ENCODE peak calls at places on chromosomes 12 and 14, in eight cellular contexts. One of them, this sample, is unnamed.

GRCh38 chr12:51971679-51972423 is 20.4 kb downstream of the ACVR1B start:
- DNase-seq in endodermal cell: no peak
- DNase-seq in WERI-Rb-1: no peak
- DNase-seq in right atrium auricular region: no peak
- DNase-seq in left ventricle myocardium inferior: no peak
- DNase-seq in DND-41: no peak
- DNase-seq in thoracic aorta: no peak
- DNase-seq in heart right ventricle: no peak
- DNase-seq in this sample: no peak

GRCh38 chr12:96186902-96187301 is 7.3 kb upstream of the ELK3 start:
- DNase-seq in thoracic aorta: no peak
- DNase-seq in endodermal cell: no peak
- DNase-seq in heart right ventricle: no peak
- DNase-seq in left ventricle myocardium inferior: no peak
- DNase-seq in DND-41: no peak
- DNase-seq in WERI-Rb-1: no peak
- DNase-seq in right atrium auricular region: no peak
- DNase-seq in this sample: no peak

GRCh38 chr12:6791931-6792520 is 2.7 kb downstream of the CD4 start:
- DNase-seq in right atrium auricular region: no peak
- DNase-seq in thoracic aorta: no peak
- DNase-seq in left ventricle myocardium inferior: no peak
- DNase-seq in heart right ventricle: no peak
- DNase-seq in DND-41: peak
- DNase-seq in WERI-Rb-1: no peak
- DNase-seq in endodermal cell: no peak
- DNase-seq in this sample: no peak

GRCh38 chr14:105745433-105746123 is 219.2 kb downstream of the TMEM121 start:
- DNase-seq in thoracic aorta: no peak
- DNase-seq in left ventricle myocardium inferior: no peak
- DNase-seq in WERI-Rb-1: no peak
- DNase-seq in DND-41: no peak
- DNase-seq in endodermal cell: no peak
- DNase-seq in right atrium auricular region: no peak
- DNase-seq in heart right ventricle: no peak
- DNase-seq in this sample: no peak

GRCh38 chr14:53943751-53944083 is 12.9 kb downstream of the BMP4 start:
- DNase-seq in WERI-Rb-1: no peak
- DNase-seq in endodermal cell: no peak
- DNase-seq in right atrium auricular region: no peak
- DNase-seq in thoracic aorta: no peak
- DNase-seq in left ventricle myocardium inferior: no peak
- DNase-seq in DND-41: no peak
- DNase-seq in heart right ventricle: no peak
- DNase-seq in this sample: no peak

GRCh38 chr14:92039073-92039719 is 663 bp downstream of the TRIP11 start:
- DNase-seq in thoracic aorta: no peak
- DNase-seq in heart right ventricle: no peak
- DNase-seq in left ventricle myocardium inferior: no peak
- DNase-seq in DND-41: peak
- DNase-seq in endodermal cell: peak
- DNase-seq in right atrium auricular region: no peak
- DNase-seq in WERI-Rb-1: peak
- DNase-seq in this sample: peak

GRCh38 chr14:75069811-75070145 is 337 bp downstream of the ZC2HC1C start:
- DNase-seq in DND-41: no peak
- DNase-seq in WERI-Rb-1: no peak
- DNase-seq in heart right ventricle: no peak
- DNase-seq in thoracic aorta: no peak
- DNase-seq in left ventricle myocardium inferior: no peak
- DNase-seq in right atrium auricular region: no peak
- DNase-seq in endodermal cell: no peak
- DNase-seq in this sample: no peak

GRCh38 chr12:70059373-70059772 is 183.9 kb upstream of the CNOT2 start:
- DNase-seq in DND-41: no peak
- DNase-seq in endodermal cell: no peak
- DNase-seq in thoracic aorta: no peak
- DNase-seq in right atrium auricular region: no peak
- DNase-seq in WERI-Rb-1: no peak
- DNase-seq in heart right ventricle: no peak
- DNase-seq in left ventricle myocardium inferior: no peak
- DNase-seq in this sample: no peak

GRCh38 chr12:106780010-106780625 is 5.6 kb downstream of the RIC8B start:
- DNase-seq in heart right ventricle: no peak
- DNase-seq in left ventricle myocardium inferior: no peak
- DNase-seq in right atrium auricular region: no peak
- DNase-seq in DND-41: no peak
- DNase-seq in endodermal cell: no peak
- DNase-seq in WERI-Rb-1: no peak
- DNase-seq in thoracic aorta: no peak
- DNase-seq in this sample: peak

GRCh38 chr14:104639481-104639880 is 34.9 kb upstream of the TMEM179 start:
- DNase-seq in endodermal cell: no peak
- DNase-seq in DND-41: no peak
- DNase-seq in thoracic aorta: no peak
- DNase-seq in left ventricle myocardium inferior: no peak
- DNase-seq in WERI-Rb-1: no peak
- DNase-seq in heart right ventricle: no peak
- DNase-seq in right atrium auricular region: no peak
- DNase-seq in this sample: no peak

GRCh38 chr14:58238252-58239247 is 6.1 kb upstream of the PSMA3 start:
- DNase-seq in WERI-Rb-1: no peak
- DNase-seq in DND-41: no peak
- DNase-seq in right atrium auricular region: no peak
- DNase-seq in heart right ventricle: no peak
- DNase-seq in thoracic aorta: no peak
- DNase-seq in endodermal cell: peak
- DNase-seq in left ventricle myocardium inferior: no peak
- DNase-seq in this sample: peak

GRCh38 chr14:24261256-24261968 is 1.6 kb downstream of the TGM1 start:
- DNase-seq in thoracic aorta: no peak
- DNase-seq in endodermal cell: no peak
- DNase-seq in heart right ventricle: no peak
- DNase-seq in DND-41: no peak
- DNase-seq in WERI-Rb-1: no peak
- DNase-seq in left ventricle myocardium inferior: no peak
- DNase-seq in right atrium auricular region: no peak
- DNase-seq in this sample: no peak

GRCh38 chr14:24264298-24264697 is 1.3 kb upstream of the TGM1 start:
- DNase-seq in thoracic aorta: no peak
- DNase-seq in right atrium auricular region: no peak
- DNase-seq in heart right ventricle: no peak
- DNase-seq in WERI-Rb-1: no peak
- DNase-seq in left ventricle myocardium inferior: no peak
- DNase-seq in endodermal cell: no peak
- DNase-seq in DND-41: no peak
- DNase-seq in this sample: no peak

GRCh38 chr14:24263848-24264247 is 871 bp upstream of the TGM1 start:
- DNase-seq in right atrium auricular region: no peak
- DNase-seq in left ventricle myocardium inferior: no peak
- DNase-seq in thoracic aorta: no peak
- DNase-seq in DND-41: no peak
- DNase-seq in endodermal cell: no peak
- DNase-seq in heart right ventricle: no peak
- DNase-seq in WERI-Rb-1: no peak
- DNase-seq in this sample: no peak

GRCh38 chr14:24261969-24262327 is 1.0 kb downstream of the TGM1 start:
- DNase-seq in right atrium auricular region: no peak
- DNase-seq in thoracic aorta: no peak
- DNase-seq in heart right ventricle: no peak
- DNase-seq in endodermal cell: no peak
- DNase-seq in WERI-Rb-1: no peak
- DNase-seq in left ventricle myocardium inferior: no peak
- DNase-seq in DND-41: no peak
- DNase-seq in this sample: no peak

GRCh38 chr14:24262821-24263733 is at the start of gene TGM1:
- DNase-seq in DND-41: no peak
- DNase-seq in right atrium auricular region: no peak
- DNase-seq in heart right ventricle: no peak
- DNase-seq in left ventricle myocardium inferior: no peak
- DNase-seq in endodermal cell: peak
- DNase-seq in WERI-Rb-1: peak
- DNase-seq in thoracic aorta: no peak
- DNase-seq in this sample: no peak
- TF ChIP-seq CTCF in DND-41: no peak
- TF ChIP-seq CTCF in right atrium auricular region: no peak
- TF ChIP-seq CTCF in heart right ventricle: no peak
- TF ChIP-seq CTCF in left ventricle myocardium inferior: no peak
- TF ChIP-seq CTCF in endodermal cell: no peak
- TF ChIP-seq CTCF in WERI-Rb-1: no peak
- TF ChIP-seq CTCF in thoracic aorta: no peak
- TF ChIP-seq CTCF in this sample: no peak

GRCh38 chr12:128818065-128819022 is 5.4 kb downstream of the SLC15A4 start:
- DNase-seq in right atrium auricular region: no peak
- DNase-seq in DND-41: no peak
- DNase-seq in heart right ventricle: no peak
- DNase-seq in endodermal cell: no peak
- DNase-seq in WERI-Rb-1: no peak
- DNase-seq in thoracic aorta: no peak
- DNase-seq in left ventricle myocardium inferior: no peak
- DNase-seq in this sample: peak

GRCh38 chr12:128816643-128816920 is 7.2 kb downstream of the SLC15A4 start:
- DNase-seq in WERI-Rb-1: no peak
- DNase-seq in left ventricle myocardium inferior: no peak
- DNase-seq in endodermal cell: no peak
- DNase-seq in thoracic aorta: no peak
- DNase-seq in DND-41: no peak
- DNase-seq in heart right ventricle: no peak
- DNase-seq in right atrium auricular region: no peak
- DNase-seq in this sample: no peak

GRCh38 chr12:128815779-128816642 is 7.7 kb downstream of the SLC15A4 start:
- DNase-seq in left ventricle myocardium inferior: no peak
- DNase-seq in thoracic aorta: no peak
- DNase-seq in endodermal cell: no peak
- DNase-seq in right atrium auricular region: no peak
- DNase-seq in WERI-Rb-1: no peak
- DNase-seq in DND-41: no peak
- DNase-seq in heart right ventricle: no peak
- DNase-seq in this sample: no peak

GRCh38 chr12:128819293-128820144 is 4.2 kb downstream of the SLC15A4 start:
- DNase-seq in DND-41: no peak
- DNase-seq in right atrium auricular region: no peak
- DNase-seq in endodermal cell: peak
- DNase-seq in thoracic aorta: no peak
- DNase-seq in WERI-Rb-1: peak
- DNase-seq in left ventricle myocardium inferior: no peak
- DNase-seq in heart right ventricle: no peak
- DNase-seq in this sample: no peak

GRCh38 chr12:128817115-128818015 is 6.4 kb downstream of the SLC15A4 start:
- DNase-seq in left ventricle myocardium inferior: peak
- DNase-seq in WERI-Rb-1: no peak
- DNase-seq in endodermal cell: no peak
- DNase-seq in DND-41: no peak
- DNase-seq in right atrium auricular region: no peak
- DNase-seq in heart right ventricle: peak
- DNase-seq in thoracic aorta: no peak
- DNase-seq in this sample: peak
- H3K27ac ChIP-seq in left ventricle myocardium inferior: peak
- H3K27ac ChIP-seq in WERI-Rb-1: no peak
- H3K27ac ChIP-seq in endodermal cell: no peak
- H3K27ac ChIP-seq in DND-41: no peak
- H3K27ac ChIP-seq in right atrium auricular region: peak
- H3K27ac ChIP-seq in heart right ventricle: peak
- H3K27ac ChIP-seq in thoracic aorta: peak
- H3K27ac ChIP-seq in this sample: peak

GRCh38 chr14:47675489-47676300 is at the start of gene MDGA2:
- DNase-seq in right atrium auricular region: no peak
- DNase-seq in heart right ventricle: no peak
- DNase-seq in left ventricle myocardium inferior: no peak
- DNase-seq in thoracic aorta: no peak
- DNase-seq in WERI-Rb-1: peak
- DNase-seq in endodermal cell: peak
- DNase-seq in DND-41: no peak
- DNase-seq in this sample: peak

GRCh38 chr14:47676301-47676617 is 854 bp upstream of the MDGA2 start:
- DNase-seq in thoracic aorta: no peak
- DNase-seq in left ventricle myocardium inferior: no peak
- DNase-seq in endodermal cell: no peak
- DNase-seq in WERI-Rb-1: no peak
- DNase-seq in heart right ventricle: no peak
- DNase-seq in DND-41: no peak
- DNase-seq in right atrium auricular region: no peak
- DNase-seq in this sample: no peak

GRCh38 chr14:47678993-47679392 is 3.6 kb upstream of the MDGA2 start:
- DNase-seq in heart right ventricle: no peak
- DNase-seq in WERI-Rb-1: no peak
- DNase-seq in endodermal cell: no peak
- DNase-seq in DND-41: no peak
- DNase-seq in thoracic aorta: no peak
- DNase-seq in right atrium auricular region: no peak
- DNase-seq in left ventricle myocardium inferior: no peak
- DNase-seq in this sample: no peak

GRCh38 chr14:47675239-47675488 is 241 bp downstream of the MDGA2 start:
- DNase-seq in WERI-Rb-1: no peak
- DNase-seq in left ventricle myocardium inferior: no peak
- DNase-seq in DND-41: no peak
- DNase-seq in endodermal cell: peak
- DNase-seq in right atrium auricular region: no peak
- DNase-seq in heart right ventricle: no peak
- DNase-seq in thoracic aorta: no peak
- DNase-seq in this sample: no peak

DNA sequence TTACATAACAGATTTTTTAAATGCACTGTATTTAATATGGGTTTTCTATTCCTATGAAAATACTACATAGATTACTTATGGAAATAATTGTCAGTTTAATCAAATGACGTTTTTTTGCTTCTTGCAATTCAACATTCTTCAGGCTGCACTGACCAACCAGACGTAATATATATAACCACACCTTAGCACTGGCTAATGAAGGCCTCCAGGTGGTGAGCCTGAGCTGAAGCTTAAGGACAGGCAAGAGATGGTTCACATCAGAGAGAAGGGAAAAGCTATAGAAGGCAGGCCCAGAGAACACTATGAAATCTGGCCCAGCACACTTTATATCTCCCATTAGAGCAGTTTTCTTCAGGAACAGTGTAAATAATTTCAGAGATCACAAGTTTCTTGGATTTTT is 2.8 kb upstream of the MDGA2 start:
- DNase-seq in endodermal cell: peak
- DNase-seq in thoracic aorta: no peak
- DNase-seq in right atrium auricular region: no peak
- DNase-seq in DND-41: no peak
- DNase-seq in heart right ventricle: no peak
- DNase-seq in WERI-Rb-1: peak
- DNase-seq in left ventricle myocardium inferior: no peak
- DNase-seq in this sample: no peak
- TF ChIP-seq CTCF in endodermal cell: peak
- TF ChIP-seq CTCF in thoracic aorta: no peak
- TF ChIP-seq CTCF in right atrium auricular region: no peak
- TF ChIP-seq CTCF in DND-41: no peak
- TF ChIP-seq CTCF in heart right ventricle: no peak
- TF ChIP-seq CTCF in WERI-Rb-1: peak
- TF ChIP-seq CTCF in left ventricle myocardium inferior: no peak
- TF ChIP-seq CTCF in this sample: no peak

DNA sequence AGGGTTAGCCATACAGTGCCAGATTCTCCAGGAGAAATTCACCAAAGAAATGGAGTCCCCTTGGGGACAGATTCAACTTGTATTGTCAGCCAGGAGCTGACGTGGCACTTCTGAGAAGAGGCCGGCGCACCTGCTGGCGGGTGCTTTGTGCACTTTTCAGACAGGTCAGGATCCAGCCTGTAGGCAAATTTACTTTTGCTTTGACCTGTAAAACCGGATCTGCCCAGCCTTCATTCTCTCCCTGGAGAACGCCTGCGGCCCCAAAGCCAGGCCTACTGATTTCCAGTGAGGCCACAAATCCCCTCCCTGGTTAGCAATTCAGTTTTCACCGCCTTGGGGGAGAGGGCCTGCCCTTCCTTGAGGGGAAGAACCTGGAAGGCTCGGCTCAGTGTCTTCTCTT is 17.4 kb downstream of the P2RX4 start:
- DNase-seq in left ventricle myocardium inferior: no peak
- DNase-seq in WERI-Rb-1: no peak
- DNase-seq in DND-41: no peak
- DNase-seq in thoracic aorta: no peak
- DNase-seq in heart right ventricle: no peak
- DNase-seq in right atrium auricular region: no peak
- DNase-seq in endodermal cell: no peak
- DNase-seq in this sample: no peak
- H3K27ac ChIP-seq in left ventricle myocardium inferior: no peak
- H3K27ac ChIP-seq in WERI-Rb-1: no peak
- H3K27ac ChIP-seq in DND-41: no peak
- H3K27ac ChIP-seq in thoracic aorta: no peak
- H3K27ac ChIP-seq in heart right ventricle: no peak
- H3K27ac ChIP-seq in right atrium auricular region: no peak
- H3K27ac ChIP-seq in endodermal cell: no peak
- H3K27ac ChIP-seq in this sample: no peak

This sample was measured in brain microvascular endothelial cell.